ENCODE peak calls at places on chromosomes 16 and 17, in ten cellular contexts. K is fibroblast of pulmonary artery, J is AG04450, R is heart left ventricle, O is colonic mucosa, Y is choroid plexus epithelial cell, A is astrocyte of the spinal cord, G is bronchial epithelial cell, D is HFF-Myc, Q is uterus. T is an unnamed sample.

GRCh38 chr16:2514333-2515179 is 804 bp downstream of the ATP6V0C start:
- DNase-seq in K (no peak), J (no peak), R (peak), O (no peak), Y (no peak), A (no peak), G (no peak), D (no peak), Q (no peak), T (no peak)

GRCh38 chr16:4601317-4602186 is 13.1 kb downstream of the UBALD1 start:
- DNase-seq in K (peak), J (no peak), R (no peak), O (no peak), Y (no peak), A (no peak), G (peak), D (no peak), Q (peak), T (no peak)

GRCh38 chr17:43021739-43022512 is at the start of gene VAT1:
- DNase-seq in K (peak), J (no peak), R (peak), O (peak), Y (peak), A (peak), G (peak), D (no peak), Q (peak), T (no peak)

GRCh38 chr17:77208217-77208808 is 67.5 kb downstream of the SEC14L1 start:
- DNase-seq in K (peak), J (peak), R (no peak), O (no peak), Y (peak), A (peak), G (no peak), D (peak), Q (peak), T (no peak)

GRCh38 chr16:79211581-79211980 is 389.0 kb downstream of the MAF start:
- DNase-seq in K (no peak), J (no peak), R (no peak), O (no peak), Y (no peak), A (no peak), G (no peak), D (no peak), Q (no peak), T (no peak)

GRCh38 chr16:47374629-47375028 is 86.2 kb downstream of the ITFG1 start:
- DNase-seq in K (no peak), J (peak), R (no peak), O (no peak), Y (peak), A (peak), G (no peak), D (no peak), Q (no peak), T (no peak)

GRCh38 chr17:385195-385835 is 32.7 kb upstream of the RPH3AL start:
- DNase-seq in K (no peak), J (no peak), R (peak), O (peak), Y (no peak), A (no peak), G (no peak), D (no peak), Q (peak), T (no peak)

GRCh38 chr17:44066204-44066930 is at the start of gene LSM12:
- DNase-seq in K (peak), J (peak), R (peak), O (peak), Y (peak), A (peak), G (peak), D (peak), Q (peak), T (no peak)

GRCh38 chr17:77364941-77365583 is 224.3 kb downstream of the SEC14L1 start:
- DNase-seq in K (no peak), J (no peak), R (no peak), O (no peak), Y (no peak), A (no peak), G (no peak), D (no peak), Q (no peak), T (no peak)

DNA sequence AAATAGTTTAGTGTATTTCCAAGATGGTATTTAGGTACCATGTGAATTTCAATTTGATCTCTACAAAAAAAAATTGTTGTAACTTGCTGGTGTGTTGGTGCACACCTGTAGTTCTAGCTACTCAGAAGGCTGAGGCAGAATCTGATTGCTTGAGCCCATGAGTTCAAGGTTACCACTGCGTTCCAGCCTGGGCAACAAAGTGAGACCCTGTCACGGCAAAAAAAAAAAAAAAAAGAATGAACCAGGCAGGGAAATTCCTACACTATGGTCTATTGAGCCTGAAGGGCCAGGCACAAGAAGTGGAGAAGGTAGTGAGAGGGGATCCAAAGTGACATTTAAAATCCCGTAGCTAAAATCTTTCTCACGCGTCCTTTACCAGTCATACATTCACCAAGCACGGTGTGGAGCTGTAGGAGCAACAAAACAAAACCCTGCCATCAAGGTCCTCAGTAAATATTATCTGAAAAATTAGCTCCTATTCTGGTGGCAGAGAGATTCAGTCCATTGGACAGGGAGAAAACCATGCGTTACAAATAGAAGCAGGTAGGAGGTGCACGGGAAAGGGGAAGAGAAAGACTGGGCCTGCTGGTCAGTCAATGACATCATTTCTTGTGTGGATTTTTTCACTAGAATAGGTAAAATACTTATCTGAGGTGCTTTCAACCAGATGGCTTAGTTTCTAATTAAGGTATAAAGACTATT is 27.3 kb downstream of the TXNDC11 start:
- DNase-seq in K (no peak), J (no peak), R (no peak), O (no peak), Y (no peak), A (no peak), G (no peak), D (no peak), Q (no peak), T (no peak)
- TF ChIP-seq CTCF in K (no peak), J (no peak), R (no peak), O (no peak), Y (no peak), A (no peak), G (no peak), D (no peak), Q (no peak), T (no peak)

GRCh38 chr17:2089021-2089422 is 34.1 kb downstream of the HIC1 start:
- DNase-seq in K (peak), J (no peak), R (no peak), O (no peak), Y (peak), A (peak), G (no peak), D (no peak), Q (peak), T (no peak)
- H3K4me3 ChIP-seq in K (peak), J (peak), R (peak), O (peak), Y (peak), A (peak), G (no peak), D (peak), Q (peak), T (no peak)

GRCh38 chr16:53692146-53692545 is 11.5 kb downstream of the RPGRIP1L start:
- DNase-seq in K (peak), J (no peak), R (no peak), O (no peak), Y (peak), A (no peak), G (no peak), D (no peak), Q (no peak), T (no peak)
- TF ChIP-seq CTCF in K (peak), J (no peak), R (peak), O (no peak), Y (peak), A (peak), G (peak), D (no peak), Q (no peak), T (no peak)

GRCh38 chr16:15858921-15859668 is 2.3 kb upstream of the MYH11 start:
- DNase-seq in K (no peak), J (no peak), R (no peak), O (no peak), Y (no peak), A (no peak), G (no peak), D (no peak), Q (peak), T (no peak)
- H3K4me3 ChIP-seq in K (no peak), J (no peak), R (no peak), O (no peak), Y (no peak), A (no peak), G (no peak), D (no peak), Q (no peak), T (no peak)

GRCh38 chr17:82876602-82877391 is 37.0 kb upstream of the ZNF750 start:
- DNase-seq in K (peak), J (peak), R (no peak), O (peak), Y (peak), A (peak), G (peak), D (peak), Q (peak), T (no peak)
- TF ChIP-seq CTCF in K (peak), J (peak), R (peak), O (peak), Y (peak), A (peak), G (peak), D (peak), Q (peak), T (peak)

GRCh38 chr16:86533942-86534341 is 21.1 kb downstream of the MTHFSD start:
- DNase-seq in K (no peak), J (no peak), R (no peak), O (no peak), Y (no peak), A (no peak), G (no peak), D (no peak), Q (no peak), T (no peak)
- H3K4me3 ChIP-seq in K (no peak), J (no peak), R (no peak), O (no peak), Y (no peak), A (no peak), G (no peak), D (no peak), Q (no peak), T (no peak)